ENCODE peak calls at places on chromosomes 2 and 18, in four cellular contexts. One of them, this sample, is unnamed.

GRCh38 chr2:37617119-37617892 is 54.1 kb downstream of the CDC42EP3 start:
- DNase-seq in suprapubic skin: no peak
- DNase-seq in ovary: no peak
- DNase-seq in tibial nerve: no peak
- DNase-seq in this sample: no peak

GRCh38 chr2:1863386-1863785 is 119.1 kb upstream of the PXDN start:
- DNase-seq in ovary: no peak
- DNase-seq in suprapubic skin: peak
- DNase-seq in tibial nerve: no peak
- DNase-seq in this sample: no peak

GRCh38 chr2:232328516-232329460 is 49.8 kb upstream of the ALPP start:
- DNase-seq in suprapubic skin: no peak
- DNase-seq in tibial nerve: no peak
- DNase-seq in ovary: no peak
- DNase-seq in this sample: no peak

GRCh38 chr2:112920923-112921532 is 10.1 kb downstream of the IL37 start:
- DNase-seq in tibial nerve: no peak
- DNase-seq in suprapubic skin: no peak
- DNase-seq in ovary: no peak
- DNase-seq in this sample: no peak

GRCh38 chr18:13256444-13257305 is 38.1 kb downstream of the LDLRAD4 start:
- DNase-seq in ovary: no peak
- DNase-seq in suprapubic skin: peak
- DNase-seq in tibial nerve: no peak
- DNase-seq in this sample: no peak

GRCh38 chr18:24369420-24369819 is 28.2 kb downstream of the OSBPL1A start:
- DNase-seq in ovary: no peak
- DNase-seq in tibial nerve: no peak
- DNase-seq in suprapubic skin: no peak
- DNase-seq in this sample: no peak

GRCh38 chr2:106284255-106284654 is 90.2 kb upstream of the UXS1 start:
- DNase-seq in suprapubic skin: peak
- DNase-seq in ovary: no peak
- DNase-seq in tibial nerve: no peak
- DNase-seq in this sample: no peak

GRCh38 chr18:79211844-79212243 is 142.7 kb downstream of the ATP9B start:
- DNase-seq in suprapubic skin: no peak
- DNase-seq in ovary: no peak
- DNase-seq in tibial nerve: no peak
- DNase-seq in this sample: no peak

GRCh38 chr2:66569321-66569851 is 134.5 kb downstream of the MEIS1 start:
- DNase-seq in ovary: peak
- DNase-seq in suprapubic skin: no peak
- DNase-seq in tibial nerve: no peak
- DNase-seq in this sample: no peak

GRCh38 chr18:22110482-22110924 is 58.9 kb upstream of the GATA6 start:
- DNase-seq in ovary: no peak
- DNase-seq in tibial nerve: no peak
- DNase-seq in suprapubic skin: no peak
- DNase-seq in this sample: peak

GRCh38 chr2:233814436-233814835 is 36.3 kb downstream of the MROH2A start:
- DNase-seq in ovary: no peak
- DNase-seq in tibial nerve: no peak
- DNase-seq in suprapubic skin: peak
- DNase-seq in this sample: no peak

GRCh38 chr18:73948497-73948896 is 199.1 kb downstream of the FBXO15 start:
- DNase-seq in tibial nerve: no peak
- DNase-seq in suprapubic skin: no peak
- DNase-seq in ovary: no peak
- DNase-seq in this sample: no peak

GRCh38 chr2:44768438-44769236 is 172.9 kb upstream of the SIX3 start:
- DNase-seq in suprapubic skin: no peak
- DNase-seq in tibial nerve: no peak
- DNase-seq in ovary: no peak
- DNase-seq in this sample: no peak

GRCh38 chr2:134739879-134740301 is 21.1 kb upstream of the TMEM163 start:
- DNase-seq in suprapubic skin: no peak
- DNase-seq in tibial nerve: no peak
- DNase-seq in ovary: no peak
- DNase-seq in this sample: no peak

GRCh38 chr2:38465789-38466127 is 88.7 kb upstream of the ATL2 start:
- DNase-seq in tibial nerve: no peak
- DNase-seq in suprapubic skin: no peak
- DNase-seq in ovary: peak
- DNase-seq in this sample: peak

GRCh38 chr18:77032121-77032758 is 100.3 kb downstream of the MBP start:
- DNase-seq in ovary: no peak
- DNase-seq in tibial nerve: no peak
- DNase-seq in suprapubic skin: no peak
- DNase-seq in this sample: no peak

GRCh38 chr2:203915256-203915655 is 21.3 kb upstream of the ICOS start:
- DNase-seq in ovary: no peak
- DNase-seq in suprapubic skin: no peak
- DNase-seq in tibial nerve: no peak
- DNase-seq in this sample: no peak

GRCh38 chr2:64267699-64268098 is 123.5 kb upstream of the PELI1 start:
- DNase-seq in suprapubic skin: no peak
- DNase-seq in ovary: no peak
- DNase-seq in tibial nerve: no peak
- DNase-seq in this sample: no peak

GRCh38 chr2:36376319-36376765 is 20.8 kb downstream of the CRIM1 start:
- DNase-seq in suprapubic skin: no peak
- DNase-seq in ovary: peak
- DNase-seq in tibial nerve: peak
- DNase-seq in this sample: peak

GRCh38 chr2:4047961-4048891 is 344.9 kb downstream of the DCDC2C start:
- DNase-seq in tibial nerve: no peak
- DNase-seq in suprapubic skin: no peak
- DNase-seq in ovary: no peak
- DNase-seq in this sample: no peak

GRCh38 chr2:1854747-1855146 is 110.4 kb upstream of the PXDN start:
- DNase-seq in ovary: no peak
- DNase-seq in suprapubic skin: no peak
- DNase-seq in tibial nerve: no peak
- DNase-seq in this sample: no peak

GRCh38 chr18:76459687-76460350 is 35.2 kb downstream of the ZNF516 start:
- DNase-seq in suprapubic skin: peak
- DNase-seq in tibial nerve: no peak
- DNase-seq in ovary: peak
- DNase-seq in this sample: peak

GRCh38 chr2:127398239-127398590 is 10.4 kb upstream of the MAP3K2 start:
- DNase-seq in suprapubic skin: peak
- DNase-seq in ovary: peak
- DNase-seq in tibial nerve: peak
- DNase-seq in this sample: peak

GRCh38 chr2:62747169-62747568 is 41.7 kb downstream of the EHBP1 start:
- DNase-seq in ovary: no peak
- DNase-seq in tibial nerve: no peak
- DNase-seq in suprapubic skin: no peak
- DNase-seq in this sample: no peak

GRCh38 chr18:61992285-61992684 is 99.5 kb upstream of the RNF152 start:
- DNase-seq in tibial nerve: no peak
- DNase-seq in suprapubic skin: no peak
- DNase-seq in ovary: no peak
- DNase-seq in this sample: no peak
- TF ChIP-seq EP300 in tibial nerve: no peak
- TF ChIP-seq EP300 in suprapubic skin: no peak
- TF ChIP-seq EP300 in ovary: no peak
- TF ChIP-seq EP300 in this sample: no peak

GRCh38 chr2:228282371-228282770 is 100.9 kb upstream of the SPHKAP start:
- DNase-seq in tibial nerve: no peak
- DNase-seq in suprapubic skin: no peak
- DNase-seq in ovary: no peak
- DNase-seq in this sample: no peak

GRCh38 chr2:228283491-228284171 is 102.1 kb upstream of the SPHKAP start:
- DNase-seq in tibial nerve: no peak
- DNase-seq in suprapubic skin: no peak
- DNase-seq in ovary: no peak
- DNase-seq in this sample: no peak
- H3K4me3 ChIP-seq in tibial nerve: no peak
- H3K4me3 ChIP-seq in suprapubic skin: no peak
- H3K4me3 ChIP-seq in ovary: no peak
- H3K4me3 ChIP-seq in this sample: no peak

GRCh38 chr18:41724195-41724594 is 230.8 kb upstream of the PIK3C3 start:
- DNase-seq in ovary: no peak
- DNase-seq in tibial nerve: no peak
- DNase-seq in suprapubic skin: no peak
- DNase-seq in this sample: no peak
- TF ChIP-seq EP300 in ovary: no peak
- TF ChIP-seq EP300 in tibial nerve: no peak
- TF ChIP-seq EP300 in suprapubic skin: no peak
- TF ChIP-seq EP300 in this sample: no peak

GRCh38 chr2:76044701-76045100 is 334.0 kb upstream of the GCFC2 start:
- DNase-seq in suprapubic skin: no peak
- DNase-seq in tibial nerve: no peak
- DNase-seq in ovary: no peak
- DNase-seq in this sample: no peak
- H3K4me3 ChIP-seq in suprapubic skin: no peak
- H3K4me3 ChIP-seq in tibial nerve: no peak
- H3K4me3 ChIP-seq in ovary: no peak
- H3K4me3 ChIP-seq in this sample: no peak

GRCh38 chr18:35239314-35239713 is 1.5 kb upstream of the ZNF397 start:
- DNase-seq in ovary: no peak
- DNase-seq in tibial nerve: no peak
- DNase-seq in suprapubic skin: no peak
- DNase-seq in this sample: no peak

GRCh38 chr18:35242426-35242825 is 1.6 kb downstream of the ZNF397 start:
- DNase-seq in suprapubic skin: no peak
- DNase-seq in tibial nerve: no peak
- DNase-seq in ovary: no peak
- DNase-seq in this sample: no peak

GRCh38 chr18:35241523-35241804 is 630 bp downstream of the ZNF397 start:
- DNase-seq in ovary: no peak
- DNase-seq in suprapubic skin: no peak
- DNase-seq in tibial nerve: no peak
- DNase-seq in this sample: no peak

GRCh38 chr18:35244671-35245070 is 3.8 kb downstream of the ZNF397 start:
- DNase-seq in suprapubic skin: no peak
- DNase-seq in ovary: no peak
- DNase-seq in tibial nerve: no peak
- DNase-seq in this sample: no peak

DNA sequence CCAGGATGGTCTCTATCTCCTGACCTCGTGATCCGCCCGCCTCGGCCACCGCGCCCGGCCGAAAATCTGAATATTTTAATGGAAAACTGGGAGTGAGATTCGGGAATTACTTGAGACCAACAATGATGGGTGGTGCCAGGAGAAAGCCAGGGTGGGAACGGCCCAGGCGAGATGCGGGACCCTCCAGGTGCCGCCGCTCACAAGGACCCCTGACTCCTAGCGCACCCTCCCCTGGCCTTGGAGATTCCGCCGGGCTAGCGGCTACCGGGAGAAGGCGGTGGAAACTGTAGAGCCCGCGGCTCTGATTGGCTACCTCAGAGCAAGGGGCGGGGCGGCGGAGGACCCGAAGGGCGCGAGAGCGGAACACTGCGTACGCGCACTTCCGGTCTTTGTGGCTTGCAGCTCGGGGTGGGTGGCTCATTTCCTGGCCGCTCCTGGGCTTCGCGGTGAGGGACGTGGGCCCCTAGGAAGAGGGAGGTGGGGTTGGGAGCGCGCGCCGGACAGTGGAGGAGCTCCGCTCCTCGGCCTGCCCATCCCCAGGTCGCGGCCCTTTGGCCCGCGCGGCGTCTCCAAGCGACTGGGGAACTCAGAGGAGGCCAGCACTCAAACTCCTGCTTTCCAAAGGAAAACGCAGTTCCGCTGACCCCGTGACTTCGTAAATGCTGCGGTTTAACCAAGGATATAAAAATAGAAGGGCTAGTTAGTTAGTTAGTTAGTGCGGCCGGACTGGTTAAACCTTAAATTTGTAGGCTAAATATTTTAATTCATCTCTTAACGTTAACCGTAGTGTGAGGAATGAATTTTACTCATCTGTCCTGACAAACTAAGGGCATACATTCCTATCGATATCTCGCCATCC is at the start of gene ZNF397:
- DNase-seq in tibial nerve: peak
- DNase-seq in ovary: peak
- DNase-seq in suprapubic skin: peak
- DNase-seq in this sample: peak
- TF ChIP-seq EP300 in tibial nerve: peak
- TF ChIP-seq EP300 in ovary: no peak
- TF ChIP-seq EP300 in suprapubic skin: no peak
- TF ChIP-seq EP300 in this sample: peak

GRCh38 chr2:85428343-85428881 is 9.9 kb downstream of the SH2D6 start:
- DNase-seq in suprapubic skin: no peak
- DNase-seq in ovary: no peak
- DNase-seq in tibial nerve: no peak
- DNase-seq in this sample: no peak

GRCh38 chr2:85429924-85430289 is 11.4 kb downstream of the SH2D6 start:
- DNase-seq in ovary: no peak
- DNase-seq in tibial nerve: no peak
- DNase-seq in suprapubic skin: no peak
- DNase-seq in this sample: no peak

GRCh38 chr2:85429213-85429923 is 10.9 kb downstream of the SH2D6 start:
- DNase-seq in ovary: no peak
- DNase-seq in suprapubic skin: no peak
- DNase-seq in tibial nerve: no peak
- DNase-seq in this sample: no peak

GRCh38 chr2:85431787-85432186 is 13.3 kb downstream of the SH2D6 start:
- DNase-seq in ovary: no peak
- DNase-seq in tibial nerve: no peak
- DNase-seq in suprapubic skin: no peak
- DNase-seq in this sample: no peak

GRCh38 chr2:85430780-85431601 is 12.5 kb downstream of the SH2D6 start:
- DNase-seq in suprapubic skin: no peak
- DNase-seq in ovary: no peak
- DNase-seq in tibial nerve: no peak
- DNase-seq in this sample: no peak
- H3K4me3 ChIP-seq in suprapubic skin: no peak
- H3K4me3 ChIP-seq in ovary: no peak
- H3K4me3 ChIP-seq in tibial nerve: no peak
- H3K4me3 ChIP-seq in this sample: no peak

GRCh38 chr2:216086207-216086893 is 4.6 kb downstream of the TMEM169 start:
- DNase-seq in tibial nerve: no peak
- DNase-seq in suprapubic skin: no peak
- DNase-seq in ovary: no peak
- DNase-seq in this sample: no peak
- TF ChIP-seq EP300 in tibial nerve: no peak
- TF ChIP-seq EP300 in suprapubic skin: no peak
- TF ChIP-seq EP300 in ovary: no peak
- TF ChIP-seq EP300 in this sample: no peak

This sample was measured in stomach.